ENCODE peak calls at places on chromosome 3, in four cellular contexts. E is lower leg skin, B is IMR-90, R is sigmoid colon. L is an unnamed sample.

GRCh38 chr3:54053882-54054281 is 68.5 kb upstream of the CACNA2D3 start:
- DNase-seq in B (no peak), E (no peak), R (no peak), L (no peak)

GRCh38 chr3:21705769-21706168 is 45.2 kb downstream of the ZNF385D start:
- DNase-seq in R (no peak), B (peak), E (peak), L (peak)

GRCh38 chr3:165642761-165643432 is 194.3 kb downstream of the BCHE start:
- DNase-seq in B (peak), E (peak), R (peak), L (peak)

GRCh38 chr3:43417133-43417532 is 130.8 kb downstream of the SNRK start:
- DNase-seq in E (no peak), B (no peak), R (no peak), L (no peak)

GRCh38 chr3:48446425-48447193 is at the start of gene ATRIP:
- DNase-seq in E (peak), R (peak), B (peak), L (peak)

GRCh38 chr3:73546961-73547360 is 77.8 kb downstream of the PDZRN3 start:
- DNase-seq in R (no peak), B (peak), E (no peak), L (no peak)

GRCh38 chr3:169354774-169355501 is 308.6 kb downstream of the MECOM start:
- DNase-seq in R (no peak), B (no peak), E (no peak), L (no peak)

GRCh38 chr3:186594591-186595113 is 18.2 kb upstream of the AHSG start:
- DNase-seq in R (no peak), B (no peak), E (no peak), L (no peak)

GRCh38 chr3:114450008-114450596 is 156.3 kb downstream of the TIGIT start:
- DNase-seq in E (no peak), B (no peak), R (no peak), L (no peak)

GRCh38 chr3:87076951-87077350 is 86.0 kb upstream of the VGLL3 start:
- DNase-seq in B (peak), E (no peak), R (no peak), L (peak)

GRCh38 chr3:144369151-144369879 is 397.7 kb downstream of the DIPK2A start:
- DNase-seq in E (no peak), R (peak), B (no peak), L (no peak)

GRCh38 chr3:43854916-43855315 is 164.2 kb downstream of the ABHD5 start:
- DNase-seq in E (no peak), B (no peak), R (no peak), L (no peak)

GRCh38 chr3:170584585-170585007 is 1.3 kb downstream of the SLC7A14 start:
- DNase-seq in R (peak), E (peak), B (peak), L (peak)

GRCh38 chr3:64741344-64741743 is 53.5 kb upstream of the ADAMTS9 start:
- DNase-seq in R (peak), B (peak), E (no peak), L (no peak)

GRCh38 chr3:21979706-21980105 is 228.7 kb upstream of the ZNF385D start:
- DNase-seq in B (peak), E (no peak), R (no peak), L (no peak)

GRCh38 chr3:183518446-183519185 is 36.9 kb downstream of the KLHL6 start:
- DNase-seq in B (no peak), R (no peak), E (no peak), L (no peak)

GRCh38 chr3:99909714-99910508 is 92.2 kb downstream of the CMSS1 start:
- DNase-seq in R (no peak), E (no peak), B (peak), L (peak)

GRCh38 chr3:144273611-144274010 is 302.0 kb downstream of the DIPK2A start:
- DNase-seq in E (no peak), B (peak), R (no peak), L (no peak)

GRCh38 chr3:72147600-72147999 is 362.7 kb upstream of the PROK2 start:
- DNase-seq in E (no peak), B (no peak), R (no peak), L (no peak)

GRCh38 chr3:168864107-168865021 is 768.6 kb upstream of the GOLIM4 start:
- DNase-seq in R (no peak), E (no peak), B (no peak), L (no peak)

GRCh38 chr3:54120657-54121403 is 1.5 kb upstream of the CACNA2D3 start:
- DNase-seq in R (peak), B (no peak), E (no peak), L (no peak)

GRCh38 chr3:9408061-9408460 is 10.6 kb downstream of the SETD5 start:
- DNase-seq in R (no peak), B (no peak), E (no peak), L (no peak)
- TF ChIP-seq POLR2A in R (no peak), B (no peak), E (no peak), L (no peak)

DNA sequence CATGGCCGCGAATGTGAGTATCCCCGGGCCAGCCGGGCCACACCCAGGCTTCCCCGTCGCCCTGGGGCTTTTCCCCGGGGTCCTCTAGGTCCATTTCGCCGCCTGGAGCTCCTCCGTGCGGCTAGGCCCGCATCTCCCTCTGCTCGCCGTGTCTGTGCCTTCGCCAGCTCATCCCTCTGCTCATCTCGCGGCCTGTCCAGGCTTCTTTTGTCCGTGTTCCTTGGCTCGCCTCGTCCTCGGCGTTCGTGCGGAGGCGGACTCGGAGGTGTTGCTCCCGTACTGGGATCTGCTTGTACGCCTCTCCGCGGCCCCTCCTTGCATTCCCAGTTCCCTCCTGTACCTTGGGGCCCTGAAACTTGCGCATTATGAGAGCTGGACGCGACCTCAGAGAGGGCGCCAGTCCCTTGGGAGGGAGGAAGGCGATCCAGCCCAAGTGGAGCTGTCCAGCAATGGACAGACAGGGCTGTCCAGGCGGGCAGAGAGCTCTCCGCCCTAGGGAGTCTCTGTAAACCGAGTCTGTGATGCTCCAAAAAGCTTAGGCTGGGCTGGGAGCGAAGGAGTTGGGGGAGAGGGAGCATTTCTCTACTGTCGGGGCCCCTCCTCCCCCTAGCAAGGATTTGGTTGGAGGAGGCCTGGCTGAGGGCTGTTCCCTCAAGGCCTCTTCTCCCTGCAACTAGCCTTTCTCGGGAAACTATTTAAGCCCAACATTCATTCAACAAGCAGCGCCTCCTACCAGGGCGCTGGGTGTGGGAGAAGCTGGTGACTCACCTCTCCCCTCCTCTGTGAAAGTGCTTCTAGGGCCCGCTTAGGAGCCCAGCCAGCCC is 553 bp downstream of the TMEM43 start:
- DNase-seq in B (peak), R (peak), E (peak), L (peak)
- TF ChIP-seq POLR2A in B (peak), R (no peak), E (no peak), L (peak)

GRCh38 chr3:179151474-179151873 is 3.3 kb downstream of the PIK3CA start:
- DNase-seq in E (no peak), B (no peak), R (no peak), L (no peak)

GRCh38 chr3:179147571-179148445 is at the start of gene PIK3CA:
- DNase-seq in E (peak), B (peak), R (peak), L (peak)

GRCh38 chr3:179148446-179149238 is 485 bp downstream of the PIK3CA start:
- DNase-seq in E (peak), R (peak), B (peak), L (peak)

GRCh38 chr3:179149239-179149887 is 1.2 kb downstream of the PIK3CA start:
- DNase-seq in B (peak), E (peak), R (no peak), L (no peak)

DNA sequence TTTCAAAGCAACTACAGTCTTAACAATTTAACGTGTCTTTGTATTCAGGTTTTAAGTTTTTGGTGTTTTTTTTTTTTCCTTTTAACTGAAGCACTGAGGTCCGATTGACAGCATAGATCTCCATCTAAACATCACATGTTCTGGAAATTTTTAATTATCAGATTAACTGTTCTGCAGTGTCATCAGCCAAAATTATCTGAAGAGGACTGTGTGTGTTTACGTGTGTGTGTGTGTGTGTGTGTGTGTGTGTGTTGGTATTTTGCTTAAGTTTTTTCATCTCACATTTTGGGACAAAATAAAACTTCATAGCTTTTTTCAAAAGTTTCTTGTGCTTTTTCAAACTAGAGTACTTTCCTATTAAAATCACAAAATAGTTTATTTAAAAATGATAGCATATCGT is 1.8 kb downstream of the PIK3CA start:
- DNase-seq in R (no peak), E (no peak), B (no peak), L (no peak)
- TF ChIP-seq POLR2A in R (no peak), E (no peak), B (no peak), L (no peak)

GRCh38 chr3:110849060-110849459 is 222.6 kb upstream of the NECTIN3 start:
- DNase-seq in R (no peak), E (no peak), B (no peak), L (no peak)

DNA sequence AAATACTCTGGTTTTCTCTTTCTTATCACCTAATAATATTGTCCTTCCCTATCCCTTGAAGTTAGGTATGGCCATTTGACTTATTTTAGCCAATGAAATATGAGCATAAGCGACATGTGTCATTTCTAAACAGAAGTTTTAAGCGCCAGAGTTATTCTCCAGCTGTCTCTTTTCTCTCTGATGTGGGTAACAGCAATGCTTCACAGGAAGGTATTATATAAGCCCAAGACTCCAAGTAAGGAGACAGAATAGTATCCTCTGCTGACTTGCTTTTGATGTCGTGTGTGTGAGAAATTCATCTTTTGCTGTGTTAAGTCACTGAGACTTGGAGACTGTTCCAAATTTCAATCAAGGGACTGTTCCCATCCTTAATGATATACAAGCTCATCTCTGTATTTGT is 224.6 kb upstream of the NECTIN3 start:
- DNase-seq in R (no peak), E (no peak), B (no peak), L (no peak)
- TF ChIP-seq POLR2A in R (no peak), E (no peak), B (no peak), L (no peak)

DNA sequence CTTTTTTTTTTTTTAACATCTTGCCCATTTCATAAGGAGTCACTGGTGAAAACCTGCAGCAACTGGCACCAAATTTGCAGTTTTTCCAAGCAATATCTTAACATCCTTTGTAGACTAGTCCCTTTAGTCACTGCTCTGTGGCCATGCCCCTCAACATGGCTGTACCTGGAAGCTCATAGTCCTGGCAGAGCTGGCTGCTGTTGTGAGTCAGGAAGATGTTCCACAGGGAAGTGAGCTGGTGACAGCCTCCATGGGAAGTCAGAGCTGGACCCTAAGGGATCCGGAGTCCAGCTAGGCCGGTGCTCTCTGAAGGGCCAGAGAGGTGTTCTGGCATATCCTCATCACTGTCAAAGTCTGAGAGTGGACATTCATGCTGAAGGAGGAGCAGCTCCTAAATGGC is 99.3 kb upstream of the ZBED2 start:
- DNase-seq in E (no peak), R (no peak), B (no peak), L (no peak)
- TF ChIP-seq POLR2A in E (no peak), R (no peak), B (no peak), L (no peak)

DNA sequence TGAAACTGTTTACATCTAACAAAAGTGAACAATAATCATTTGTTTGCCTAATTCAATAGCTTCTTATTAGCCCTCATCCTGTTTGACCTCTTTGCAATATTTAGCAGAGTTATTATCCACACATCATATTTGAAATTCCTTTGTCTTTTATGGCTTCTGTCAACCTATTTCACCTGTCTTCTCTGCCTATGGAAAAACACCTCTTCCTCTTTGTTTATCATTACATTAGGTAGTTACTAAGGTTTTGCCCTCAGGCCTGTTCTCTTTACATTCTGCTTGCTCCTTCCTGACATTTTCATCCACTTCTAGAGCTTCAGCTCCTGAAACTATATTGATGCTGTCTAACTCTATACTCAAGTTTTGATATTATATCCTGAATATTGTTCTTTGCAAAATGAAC is 183.0 kb downstream of the SUCNR1 start:
- DNase-seq in B (no peak), E (no peak), R (no peak), L (no peak)
- TF ChIP-seq POLR2A in B (no peak), E (no peak), R (no peak), L (no peak)

DNA sequence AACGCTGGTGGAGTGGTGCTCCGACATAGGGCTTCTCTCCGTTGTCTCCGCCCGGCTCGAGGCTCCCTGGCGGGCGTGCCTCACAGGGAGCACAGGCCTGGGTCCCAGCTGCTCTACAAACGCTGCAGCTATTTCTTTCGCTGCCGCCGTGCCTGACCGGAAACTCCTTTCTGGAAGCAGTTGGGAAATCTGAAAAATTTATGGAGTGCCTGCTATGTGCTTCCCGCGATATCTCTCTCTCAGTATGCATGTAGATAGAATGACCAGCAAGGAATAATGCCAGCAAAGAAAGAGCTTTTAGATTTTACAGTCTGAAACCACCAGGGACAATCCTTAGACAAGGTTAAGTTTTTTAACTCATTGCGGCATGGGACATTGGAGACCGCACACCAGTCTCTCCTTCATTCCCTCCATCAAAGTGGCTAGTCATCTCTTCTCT is 834 bp upstream of the NPHP3 start:
- DNase-seq in E (no peak), B (no peak), R (no peak), L (no peak)
- TF ChIP-seq POLR2A in E (no peak), B (no peak), R (no peak), L (peak)

GRCh38 chr3:184561329-184562145 is at the start of gene EPHB3:
- DNase-seq in B (peak), R (peak), E (peak), L (peak)
- TF ChIP-seq POLR2A in B (peak), R (peak), E (no peak), L (peak)

DNA sequence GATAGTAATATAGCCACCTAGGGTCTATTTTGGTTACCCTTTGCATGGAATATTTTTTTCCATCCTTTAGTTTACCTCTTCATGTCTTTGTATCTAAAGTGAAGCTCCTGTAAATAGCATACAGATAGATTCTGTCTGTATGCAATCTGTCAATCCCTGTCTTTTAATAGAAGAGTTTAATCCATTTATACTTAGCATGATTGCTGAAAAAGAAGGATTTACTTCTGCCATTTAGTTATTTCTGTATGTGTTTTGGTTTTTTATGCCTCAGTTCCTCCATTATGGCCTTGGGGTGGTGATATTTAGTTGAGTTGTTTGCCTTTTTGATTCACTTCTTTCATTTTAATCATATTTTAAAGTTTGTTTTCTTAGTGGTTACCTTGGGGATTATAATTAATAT is 29.0 kb downstream of the PCCB start:
- DNase-seq in E (no peak), B (no peak), R (no peak), L (no peak)
- TF ChIP-seq POLR2A in E (no peak), B (no peak), R (no peak), L (no peak)